ENCODE peak calls at places on chromosome 7, in seven cellular contexts. Z is kidney, E is Peyer's patch, M is cardiac muscle cell, Q is SK-N-SH, C is sigmoid colon, W is stomach. N is an unnamed sample.

GRCh38 chr7:106644999-106645398 is 16.0 kb downstream of the CCDC71L start:
- DNase-seq in Z (no peak), E (no peak), M (no peak), Q (no peak), C (no peak), W (no peak), N (no peak)

GRCh38 chr7:37045786-37046185 is 321.5 kb upstream of the AOAH start:
- DNase-seq in Z (no peak), E (no peak), M (peak; percentile 17), Q (no peak), C (no peak), W (no peak), N (no peak)

GRCh38 chr7:11895352-11895751 is 63.4 kb upstream of the THSD7A start:
- DNase-seq in Z (no peak), E (no peak), M (no peak), Q (peak; percentile 6), C (no peak), W (no peak), N (no peak)

GRCh38 chr7:82384779-82385178 is 58.8 kb downstream of the CACNA2D1 start:
- DNase-seq in Z (no peak), E (no peak), M (no peak), Q (no peak), C (no peak), W (no peak), N (no peak)

GRCh38 chr7:44678468-44679179 is 70.0 kb upstream of the ZMIZ2 start:
- DNase-seq in Z (no peak), E (peak; percentile 43), M (peak; percentile 92), Q (no peak), C (no peak), W (no peak), N (peak; percentile 15)

GRCh38 chr7:23234569-23235296 is 11.8 kb upstream of the GPNMB start:
- DNase-seq in Z (no peak), E (no peak), M (no peak), Q (no peak), C (no peak), W (no peak), N (no peak)

GRCh38 chr7:90832726-90833125 is 236.6 kb downstream of the CDK14 start:
- DNase-seq in Z (no peak), E (no peak), M (no peak), Q (no peak), C (no peak), W (no peak), N (no peak)

GRCh38 chr7:1040790-1041189 is 3.6 kb upstream of the GPR146 start:
- DNase-seq in Z (peak; percentile 87), E (no peak), M (peak; percentile 76), Q (peak; percentile 91), C (no peak), W (no peak), N (peak; percentile 64)

GRCh38 chr7:91869661-91870060 is 10.8 kb downstream of the MTERF1 start:
- DNase-seq in Z (no peak), E (no peak), M (no peak), Q (no peak), C (no peak), W (no peak), N (no peak)

GRCh38 chr7:95047291-95047690 is 139.9 kb downstream of the PPP1R9A start:
- DNase-seq in Z (no peak), E (no peak), M (no peak), Q (no peak), C (no peak), W (no peak), N (no peak)

GRCh38 chr7:102125127-102125561 is 161.5 kb upstream of the SH2B2 start:
- DNase-seq in Z (peak; percentile 92), E (peak; percentile 52), M (peak; percentile 87), Q (no peak), C (peak; percentile 88), W (no peak), N (peak; percentile 82)

GRCh38 chr7:134936893-134937520 is 49.3 kb upstream of the AGBL3 start:
- DNase-seq in Z (no peak), E (no peak), M (no peak), Q (no peak), C (no peak), W (no peak), N (no peak)

GRCh38 chr7:129825005-129825553 is 127.7 kb downstream of the UBE2H start:
- DNase-seq in Z (peak; percentile 91), E (peak; percentile 63), M (peak; percentile 31), Q (peak; percentile 95), C (peak; percentile 73), W (no peak), N (peak; percentile 61)
- TF ChIP-seq CTCF in Z (peak; percentile 15), E (peak; percentile 5), M (peak; percentile 29), Q (peak; percentile 44), C (no peak), W (no peak), N (no peak)

GRCh38 chr7:158734861-158735260 is 30.3 kb upstream of the NCAPG2 start:
- DNase-seq in Z (no peak), E (no peak), M (peak; percentile 64), Q (no peak), C (no peak), W (no peak), N (no peak)
- H3K4me1 ChIP-seq in Z (no peaks in the 10 kb centered on the region), E (no peaks in the 10 kb centered on the region), M (no peaks in the 10 kb centered on the region), Q (no peaks in the 10 kb centered on the region), C (no peaks in the 10 kb centered on the region), W (peaks cover 4% of the 10 kb centered on the region), N (no peaks in the 10 kb centered on the region)

DNA sequence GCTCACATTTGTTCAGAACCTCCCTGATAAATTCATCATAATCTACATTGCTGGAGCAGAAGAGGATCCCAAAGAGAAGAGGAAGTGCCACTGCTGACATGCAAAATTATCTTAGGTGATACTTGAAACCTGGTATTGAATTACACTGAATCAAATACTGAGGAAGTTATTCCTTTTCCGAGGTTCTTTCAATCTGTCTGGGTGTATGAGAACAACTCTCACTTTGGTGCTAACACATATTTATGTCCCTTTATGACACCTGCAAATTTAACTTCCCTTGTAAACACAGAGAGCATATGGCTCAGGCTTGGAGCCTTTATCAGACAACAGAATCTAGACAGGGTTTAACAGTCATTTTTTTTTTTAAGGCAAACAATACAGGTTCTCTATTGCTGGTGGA is 131.4 kb downstream of the SRPK2 start:
- DNase-seq in Z (no peak), E (no peak), M (no peak), Q (peak; percentile 50), C (no peak), W (no peak), N (no peak)
- H3K27ac ChIP-seq in Z (no peak overlapping the region), E (no peak overlapping the region), M (no peak overlapping the region), Q (peak overlapping the region; percentile 54), C (no peak overlapping the region), W (no peak overlapping the region), N (no peak overlapping the region)

DNA sequence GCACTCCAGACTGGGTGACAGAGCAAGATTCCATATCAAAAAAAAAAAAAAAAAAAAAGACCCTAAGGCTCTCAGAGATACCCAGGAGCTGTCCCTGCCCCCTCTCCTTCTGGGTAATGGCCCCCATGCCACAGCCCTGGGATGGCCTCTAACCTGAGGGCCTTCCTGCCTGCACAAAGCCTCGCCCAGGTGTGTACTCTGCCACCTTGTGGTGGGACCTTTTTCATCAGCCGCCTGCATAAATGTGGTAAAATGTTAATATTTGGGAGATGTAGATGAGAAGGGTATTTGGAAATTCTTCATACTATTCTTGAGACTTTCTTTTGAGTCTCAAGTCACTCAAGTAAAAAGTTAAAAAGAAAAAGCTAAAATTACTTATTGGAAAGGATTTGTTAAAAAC is 46.3 kb upstream of the RNF216 start:
- DNase-seq in Z (peak; percentile 33), E (peak; percentile 59), M (peak; percentile 7), Q (peak; percentile 67), C (no peak), W (no peak), N (no peak)
- TF ChIP-seq CTCF in Z (peak; percentile 23), E (peak; percentile 40), M (peak; percentile 48), Q (peak; percentile 64), C (no peak), W (no peak), N (no peak)

GRCh38 chr7:117308891-117309290 is 14.0 kb downstream of the WNT2 start:
- DNase-seq in Z (no peak), E (no peak), M (no peak), Q (no peak), C (no peak), W (no peak), N (no peak)
- H3K4me1 ChIP-seq in Z (no peaks in the 10 kb centered on the region), E (no peaks in the 10 kb centered on the region), M (peaks cover 39% of the 10 kb centered on the region), Q (no peaks in the 10 kb centered on the region), C (no peaks in the 10 kb centered on the region), W (no peaks in the 10 kb centered on the region), N (no peaks in the 10 kb centered on the region)

N was measured in uterus.